ENCODE peak calls at places on chromosomes 2 and 18, in ten cellular contexts. R, V, D, O, Z, W, F, T, U and H are unnamed samples.

GRCh38 chr2:56806924-56807323 is 623.1 kb downstream of the CCDC85A start:
- DNase-seq in R (no peak), V (no peak), D (no peak), O (no peak), Z (no peak), W (no peak), F (no peak), T (no peak), U (no peak), H (no peak)

GRCh38 chr2:241592126-241592845 is 33.7 kb downstream of the BOK start:
- DNase-seq in R (no peak), V (no peak), D (no peak), O (no peak), Z (no peak), W (no peak), F (no peak), T (no peak), U (no peak), H (no peak)

GRCh38 chr18:13305326-13305725 is 86.8 kb downstream of the LDLRAD4 start:
- DNase-seq in R (no peak), V (no peak), D (no peak), O (no peak), Z (no peak), W (peak; percentile 11), F (no peak), T (no peak), U (no peak), H (no peak)

GRCh38 chr2:73762571-73762970 is 17.3 kb downstream of the DUSP11 start:
- DNase-seq in R (no peak), V (no peak), D (peak; percentile 14), O (no peak), Z (no peak), W (peak; percentile 38), F (peak; percentile 56), T (no peak), U (no peak), H (no peak)

GRCh38 chr2:46988733-46989481 is 73.3 kb upstream of the MCFD2 start:
- DNase-seq in R (no peak), V (peak; percentile 51), D (no peak), O (no peak), Z (no peak), W (no peak), F (no peak), T (no peak), U (no peak), H (no peak)

GRCh38 chr18:67347499-67347898 is 169.0 kb downstream of the DSEL start:
- DNase-seq in R (no peak), V (no peak), D (no peak), O (no peak), Z (no peak), W (no peak), F (no peak), T (no peak), U (no peak), H (no peak)

GRCh38 chr18:45752681-45753080 is 28.7 kb downstream of the SLC14A1 start:
- DNase-seq in R (no peak), V (no peak), D (no peak), O (no peak), Z (no peak), W (no peak), F (no peak), T (no peak), U (no peak), H (no peak)

GRCh38 chr2:233434666-233435375 is 80.5 kb downstream of the DGKD start:
- DNase-seq in R (no peak), V (no peak), D (no peak), O (no peak), Z (no peak), W (no peak), F (no peak), T (no peak), U (peak; percentile 41), H (no peak)

GRCh38 chr2:19362094-19362649 is 3.7 kb upstream of the OSR1 start:
- DNase-seq in R (no peak), V (no peak), D (peak; percentile 53), O (no peak), Z (no peak), W (peak; percentile 44), F (no peak), T (no peak), U (no peak), H (no peak)

GRCh38 chr2:237097911-237098702 is 12.4 kb downstream of the COPS8 start:
- DNase-seq in R (no peak), V (no peak), D (peak; percentile 99), O (peak; percentile 24), Z (no peak), W (peak; percentile 97), F (no peak), T (no peak), U (no peak), H (no peak)

GRCh38 chr18:9221040-9221439 is 84.5 kb downstream of the ANKRD12 start:
- DNase-seq in R (no peak), V (no peak), D (no peak), O (no peak), Z (no peak), W (no peak), F (no peak), T (no peak), U (no peak), H (no peak)

GRCh38 chr2:210072493-210072892 is 70.1 kb downstream of the RPE start:
- DNase-seq in R (peak; percentile 8), V (no peak), D (no peak), O (no peak), Z (no peak), W (no peak), F (no peak), T (no peak), U (no peak), H (no peak)

GRCh38 chr2:195596840-195597239 is 60.2 kb upstream of the SLC39A10 start:
- DNase-seq in R (no peak), V (no peak), D (no peak), O (no peak), Z (no peak), W (peak; percentile 22), F (no peak), T (no peak), U (no peak), H (no peak)

GRCh38 chr2:174878537-174879147 is 114.4 kb upstream of the CHRNA1 start:
- DNase-seq in R (no peak), V (no peak), D (peak; percentile 51), O (peak; percentile 5), Z (no peak), W (peak; percentile 61), F (no peak), T (no peak), U (no peak), H (no peak)

GRCh38 chr2:181311841-181312240 is 145.3 kb upstream of the ITGA4 start:
- DNase-seq in R (no peak), V (no peak), D (no peak), O (no peak), Z (no peak), W (no peak), F (no peak), T (peak; percentile 30), U (no peak), H (no peak)

GRCh38 chr2:138503652-138504051 is 2.1 kb downstream of the SPOPL start:
- DNase-seq in R (no peak), V (no peak), D (peak; percentile 11), O (no peak), Z (no peak), W (no peak), F (no peak), T (no peak), U (no peak), H (no peak)

GRCh38 chr2:2751715-2752315 is 420.7 kb upstream of the MYT1L start:
- DNase-seq in R (no peak), V (no peak), D (no peak), O (no peak), Z (no peak), W (no peak), F (no peak), T (no peak), U (no peak), H (no peak)

GRCh38 chr2:74908763-74909444 is 49.5 kb upstream of the POLE4 start:
- DNase-seq in R (no peak), V (no peak), D (peak; percentile 4), O (no peak), Z (no peak), W (no peak), F (no peak), T (no peak), U (no peak), H (no peak)

GRCh38 chr2:120959426-120959825 is 223.8 kb downstream of the GLI2 start:
- DNase-seq in R (no peak), V (peak; percentile 56), D (no peak), O (no peak), Z (no peak), W (no peak), F (no peak), T (peak; percentile 85), U (no peak), H (no peak)

GRCh38 chr2:31079665-31080064 is 58.6 kb downstream of the GALNT14 start:
- DNase-seq in R (peak; percentile 32), V (no peak), D (no peak), O (no peak), Z (no peak), W (no peak), F (no peak), T (no peak), U (no peak), H (no peak)

GRCh38 chr2:131155208-131155855 is 50.2 kb downstream of the PLEKHB2 start:
- DNase-seq in R (no peak), V (no peak), D (no peak), O (no peak), Z (no peak), W (no peak), F (no peak), T (no peak), U (no peak), H (no peak)

GRCh38 chr2:197306691-197307030 is 3.9 kb downstream of the ANKRD44 start:
- DNase-seq in R (no peak), V (peak; percentile 38), D (no peak), O (no peak), Z (no peak), W (no peak), F (no peak), T (peak; percentile 74), U (no peak), H (peak; percentile 28)

GRCh38 chr2:237600205-237600846 is 9.8 kb upstream of the RAB17 start:
- DNase-seq in R (no peak), V (peak; percentile 52), D (peak; percentile 79), O (no peak), Z (no peak), W (peak; percentile 80), F (no peak), T (no peak), U (no peak), H (no peak)

GRCh38 chr2:12168354-12169059 is 422.1 kb downstream of the LPIN1 start:
- DNase-seq in R (no peak), V (no peak), D (no peak), O (no peak), Z (no peak), W (no peak), F (no peak), T (no peak), U (no peak), H (no peak)